ENCODE peak calls at places on chromosomes 13 and 19, in four cellular contexts. O is SK-N-SH, I is GM23338, N is PC-3. P is an unnamed sample.

GRCh38 chr19:46710687-46711086 is 6.2 kb downstream of the PRKD2 start:
- DNase-seq in N (no peak), O (peak; percentile 67), I (peak; percentile 89), P (peak; percentile 46)

GRCh38 chr13:93714171-93714570 is 487.6 kb downstream of the GPC6 start:
- DNase-seq in O (no peak), I (no peak), N (peak; percentile 34), P (no peak)

GRCh38 chr19:14072535-14073231 is at the start of gene MISP3:
- DNase-seq in N (peak; percentile 68), I (peak; percentile 46), O (peak; percentile 46), P (peak; percentile 70)

GRCh38 chr19:46984077-46985010 is 35.3 kb upstream of the NPAS1 start:
- DNase-seq in I (no peak), N (peak; percentile 38), O (peak; percentile 74), P (no peak)

GRCh38 chr13:50448535-50448981 is 394.9 kb downstream of the DLEU7 start:
- DNase-seq in I (no peak), N (peak; percentile 8), O (no peak), P (no peak)

GRCh38 chr13:113599396-113599795 is 14.8 kb downstream of the TFDP1 start:
- DNase-seq in I (no peak), N (no peak), O (no peak), P (no peak)

GRCh38 chr19:41691268-41691970 is 3.3 kb upstream of the CEACAM7 start:
- DNase-seq in N (peak; percentile 27), I (peak; percentile 78), O (peak; percentile 67), P (no peak)

GRCh38 chr19:7242601-7243258 is 51.5 kb downstream of the INSR start:
- DNase-seq in N (peak; percentile 33), I (no peak), O (peak; percentile 49), P (no peak)

GRCh38 chr13:98729526-98730057 is 22.9 kb downstream of the SLC15A1 start:
- DNase-seq in O (no peak), I (no peak), N (no peak), P (no peak)

GRCh38 chr19:5080030-5080644 is 111.2 kb downstream of the KDM4B start:
- DNase-seq in I (no peak), N (no peak), O (peak; percentile 95), P (no peak)

GRCh38 chr19:45763691-45764294 is 5.3 kb downstream of the SIX5 start:
- DNase-seq in N (no peak), I (peak; percentile 41), O (peak; percentile 25), P (no peak)

GRCh38 chr19:48997972-48998371 is 4.3 kb downstream of the RUVBL2 start:
- DNase-seq in O (peak; percentile 69), N (peak; percentile 63), I (peak; percentile 95), P (peak; percentile 88)

GRCh38 chr19:30556230-30556711 is 184.1 kb downstream of the ZNF536 start:
- DNase-seq in I (peak; percentile 55), N (no peak), O (no peak), P (peak; percentile 12)

DNA sequence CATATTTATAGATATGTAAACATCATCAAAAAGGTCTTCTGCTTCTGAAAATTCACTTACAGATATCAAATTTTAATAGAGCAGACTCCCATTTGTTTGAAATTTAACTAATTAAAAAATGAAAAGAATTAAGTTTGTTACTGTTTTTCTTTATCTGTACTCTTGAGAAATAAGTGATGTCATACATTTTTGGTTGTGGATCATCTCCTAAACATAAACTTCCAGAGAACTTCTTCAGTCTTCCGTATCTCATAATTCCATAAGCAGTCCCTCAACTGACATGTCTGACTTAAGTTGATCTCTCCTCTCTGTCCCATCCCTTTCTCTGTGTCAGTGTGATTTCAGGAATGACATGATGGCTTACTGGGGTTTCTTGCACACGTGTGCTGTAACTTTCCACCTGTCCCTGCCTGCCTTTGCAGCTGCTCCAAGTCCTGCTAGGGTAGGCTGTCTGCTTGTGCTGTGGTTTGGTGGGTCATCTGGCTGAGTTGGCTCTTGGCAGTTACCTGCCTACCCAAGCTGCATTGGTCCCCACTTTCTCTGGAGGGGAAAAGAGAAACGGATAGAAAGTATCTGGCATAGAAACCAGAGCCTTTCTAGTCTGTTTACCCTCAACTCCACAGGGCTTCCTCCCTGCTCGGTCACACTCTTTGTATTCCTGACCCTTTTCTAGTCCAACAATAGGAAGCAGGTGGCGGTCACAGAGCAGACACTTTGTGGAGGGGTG is 127.1 kb downstream of the GGACT start:
- DNase-seq in I (peak; percentile 40), N (no peak), O (no peak), P (peak; percentile 78)
- H3K27ac ChIP-seq in I (no peak overlapping the region), N (no peak overlapping the region), O (no peak overlapping the region), P (peak overlapping the region; percentile 83)

GRCh38 chr19:8395621-8396082 is 5.5 kb downstream of the RAB11B start:
- DNase-seq in O (no peak), I (no peak), N (no peak), P (no peak)
- H3K79me2 ChIP-seq in O (peaks cover 90% of the 10 kb centered on the region), I (peaks cover 78% of the 10 kb centered on the region), N (peaks cover 70% of the 10 kb centered on the region), P (peaks cover 86% of the 10 kb centered on the region)

GRCh38 chr13:20144141-20144850 is 16.6 kb downstream of the GJA3 start:
- DNase-seq in I (no peak), N (no peak), O (no peak), P (no peak)

GRCh38 chr13:20148501-20149183 is 12.2 kb downstream of the GJA3 start:
- DNase-seq in O (no peak), N (no peak), I (no peak), P (no peak)

GRCh38 chr13:20142927-20143480 is 17.8 kb downstream of the GJA3 start:
- DNase-seq in I (no peak), N (no peak), O (no peak), P (no peak)

GRCh38 chr13:20146381-20146780 is 14.5 kb downstream of the GJA3 start:
- DNase-seq in N (no peak), O (no peak), I (no peak), P (no peak)

DNA sequence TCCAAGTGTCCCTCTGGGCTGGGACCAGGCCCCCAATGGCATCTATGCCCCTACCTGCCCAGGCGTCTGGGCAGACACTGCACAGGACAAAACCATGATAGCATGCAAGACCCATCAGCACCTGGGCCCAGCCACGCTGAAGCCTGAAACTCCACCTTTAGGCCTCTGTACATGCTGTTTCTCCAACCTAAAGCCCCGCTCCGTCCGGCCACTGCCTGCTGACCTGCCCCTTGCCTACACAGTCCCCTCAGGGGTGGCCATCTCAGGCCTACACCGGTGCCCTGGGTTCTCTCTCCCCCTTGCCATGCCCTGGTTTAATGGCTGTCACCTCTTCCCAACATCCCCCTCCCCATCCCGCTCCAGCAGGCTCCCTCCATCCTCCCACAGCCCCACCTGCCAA is 15.3 kb downstream of the GJA3 start:
- DNase-seq in O (no peak), I (no peak), N (no peak), P (no peak)
- H3K27me3 ChIP-seq in O (peaks cover 97% of the 10 kb centered on the region), I (peaks cover 18% of the 10 kb centered on the region), N (no peaks in the 10 kb centered on the region), P (no peaks in the 10 kb centered on the region)

GRCh38 chr19:35248310-35249145 is at the start of gene LSR:
- DNase-seq in O (no peak), N (peak; percentile 84), I (peak; percentile 98), P (peak; percentile 97)
- H3K27ac ChIP-seq in O (no peak within 1 kb of the TSS), N (peak within 1 kb of the TSS; percentile 90), I (peak within 1 kb of the TSS; percentile 100), P (peak within 1 kb of the TSS; percentile 99)

GRCh38 chr19:38713227-38713649 is 31.0 kb downstream of the CAPN12 start:
- DNase-seq in N (no peak), O (no peak), I (no peak), P (no peak)
- H3K79me2 ChIP-seq in N (peaks cover 10% of the 10 kb centered on the region), O (peaks cover 52% of the 10 kb centered on the region), I (no peaks in the 10 kb centered on the region), P (no peaks in the 10 kb centered on the region)

GRCh38 chr13:54383604-54384003 is 1355.0 kb downstream of the OLFM4 start:
- DNase-seq in O (no peak), I (peak; percentile 30), N (no peak), P (peak; percentile 20)

DNA sequence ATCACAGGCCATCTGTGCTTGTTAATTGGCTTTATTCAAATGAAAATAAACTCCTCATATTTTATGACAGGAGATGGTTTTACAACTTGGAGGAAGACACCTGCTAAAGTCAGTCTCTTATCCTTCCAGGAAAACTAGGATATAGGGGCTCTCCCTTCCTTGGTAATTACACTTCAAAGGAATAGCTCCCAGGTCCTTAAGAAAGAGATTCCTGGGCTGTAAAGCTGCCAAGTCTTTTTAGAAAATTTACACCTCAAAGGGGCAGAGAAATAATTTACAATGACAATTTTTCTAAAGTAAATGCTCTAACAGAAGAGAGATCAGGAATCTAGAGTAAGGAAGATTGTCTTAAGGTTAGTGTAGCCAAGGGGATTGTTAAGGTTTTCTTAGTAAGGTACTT is 1359.0 kb downstream of the OLFM4 start:
- DNase-seq in O (no peak), I (peak; percentile 81), N (no peak), P (no peak)
- H3K27me3 ChIP-seq in O (no peaks in the 10 kb centered on the region), I (peaks cover 74% of the 10 kb centered on the region), N (no peaks in the 10 kb centered on the region), P (no peaks in the 10 kb centered on the region)

GRCh38 chr13:85405316-85405897 is 393.8 kb downstream of the SLITRK6 start:
- DNase-seq in N (no peak), I (peak; percentile 7), O (no peak), P (no peak)
- H3K27ac ChIP-seq in N (no peak overlapping the region), I (no peak overlapping the region), O (no peak overlapping the region), P (no peak overlapping the region)

GRCh38 chr13:46663216-46663615 is 110.2 kb downstream of the LRCH1 start:
- DNase-seq in N (no peak), I (peak; percentile 53), O (no peak), P (no peak)

GRCh38 chr13:46660859-46661258 is 107.9 kb downstream of the LRCH1 start:
- DNase-seq in N (no peak), O (no peak), I (no peak), P (no peak)

GRCh38 chr13:46664195-46664594 is 111.2 kb downstream of the LRCH1 start:
- DNase-seq in N (no peak), I (no peak), O (no peak), P (no peak)

GRCh38 chr13:46663644-46664043 is 110.7 kb downstream of the LRCH1 start:
- DNase-seq in I (no peak), O (no peak), N (peak; percentile 25), P (no peak)

GRCh38 chr13:46662690-46663089 is 109.7 kb downstream of the LRCH1 start:
- DNase-seq in O (no peak), N (no peak), I (no peak), P (no peak)
- H3K79me2 ChIP-seq in O (peaks cover 71% of the 10 kb centered on the region), N (peaks cover 10% of the 10 kb centered on the region), I (peaks cover under 1% of the 10 kb centered on the region), P (no peaks in the 10 kb centered on the region)